ENCODE peak calls at places on chromosomes 2 and 18, in four cellular contexts. One of them, this sample, is unnamed.

GRCh38 chr2:239287461-239287860 is 113.4 kb downstream of the HDAC4 start:
- DNase-seq in neural progenitor cell: no peak
- DNase-seq in effector memory CD4-positive, alpha-beta T cell: no peak
- DNase-seq in CD4-positive, alpha-beta T cell: no peak
- DNase-seq in this sample: no peak

GRCh38 chr18:9736445-9736844 is 28.3 kb downstream of the RAB31 start:
- DNase-seq in neural progenitor cell: no peak
- DNase-seq in effector memory CD4-positive, alpha-beta T cell: no peak
- DNase-seq in CD4-positive, alpha-beta T cell: no peak
- DNase-seq in this sample: no peak

GRCh38 chr2:113602869-113603466 is 24.1 kb upstream of the RABL2A start:
- DNase-seq in neural progenitor cell: no peak
- DNase-seq in effector memory CD4-positive, alpha-beta T cell: no peak
- DNase-seq in CD4-positive, alpha-beta T cell: no peak
- DNase-seq in this sample: no peak

GRCh38 chr2:86079981-86080911 is 25.4 kb downstream of the POLR1A start:
- DNase-seq in neural progenitor cell: peak; percentile 81
- DNase-seq in effector memory CD4-positive, alpha-beta T cell: peak; percentile 69
- DNase-seq in CD4-positive, alpha-beta T cell: peak; percentile 82
- DNase-seq in this sample: no peak

GRCh38 chr2:64404002-64404731 is 49.8 kb upstream of the LGALSL start:
- DNase-seq in neural progenitor cell: peak; percentile 89
- DNase-seq in effector memory CD4-positive, alpha-beta T cell: no peak
- DNase-seq in CD4-positive, alpha-beta T cell: no peak
- DNase-seq in this sample: peak; percentile 54

GRCh38 chr2:119179951-119180350 is 21.4 kb upstream of the C1QL2 start:
- DNase-seq in neural progenitor cell: no peak
- DNase-seq in effector memory CD4-positive, alpha-beta T cell: no peak
- DNase-seq in CD4-positive, alpha-beta T cell: no peak
- DNase-seq in this sample: no peak

GRCh38 chr2:104434363-104434792 is 419.5 kb upstream of the POU3F3 start:
- DNase-seq in neural progenitor cell: peak; percentile 54
- DNase-seq in effector memory CD4-positive, alpha-beta T cell: no peak
- DNase-seq in CD4-positive, alpha-beta T cell: no peak
- DNase-seq in this sample: peak; percentile 29

GRCh38 chr2:190534310-190535118 is at the start of gene NEMP2:
- DNase-seq in neural progenitor cell: peak; percentile 94
- DNase-seq in effector memory CD4-positive, alpha-beta T cell: peak; percentile 63
- DNase-seq in CD4-positive, alpha-beta T cell: peak; percentile 79
- DNase-seq in this sample: peak; percentile 63

GRCh38 chr2:112092286-112093041 is 37.4 kb downstream of the TMEM87B start:
- DNase-seq in neural progenitor cell: no peak
- DNase-seq in effector memory CD4-positive, alpha-beta T cell: no peak
- DNase-seq in CD4-positive, alpha-beta T cell: no peak
- DNase-seq in this sample: no peak

GRCh38 chr2:127451981-127452380 is 33.8 kb downstream of the PROC start:
- DNase-seq in neural progenitor cell: no peak
- DNase-seq in effector memory CD4-positive, alpha-beta T cell: no peak
- DNase-seq in CD4-positive, alpha-beta T cell: no peak
- DNase-seq in this sample: no peak

GRCh38 chr18:50724631-50725235 is 95.1 kb downstream of the MRO start:
- DNase-seq in neural progenitor cell: no peak
- DNase-seq in effector memory CD4-positive, alpha-beta T cell: no peak
- DNase-seq in CD4-positive, alpha-beta T cell: no peak
- DNase-seq in this sample: no peak

GRCh38 chr2:73984203-73984921 is at the start of gene TET3:
- DNase-seq in neural progenitor cell: peak; percentile 62
- DNase-seq in effector memory CD4-positive, alpha-beta T cell: no peak
- DNase-seq in CD4-positive, alpha-beta T cell: no peak
- DNase-seq in this sample: no peak

GRCh38 chr2:101766871-101767739 is 69.6 kb downstream of the MAP4K4 start:
- DNase-seq in neural progenitor cell: peak; percentile 89
- DNase-seq in effector memory CD4-positive, alpha-beta T cell: no peak
- DNase-seq in CD4-positive, alpha-beta T cell: no peak
- DNase-seq in this sample: no peak

GRCh38 chr2:204177977-204178522 is 241.5 kb downstream of the ICOS start:
- DNase-seq in neural progenitor cell: peak; percentile 66
- DNase-seq in effector memory CD4-positive, alpha-beta T cell: peak; percentile 33
- DNase-seq in CD4-positive, alpha-beta T cell: peak; percentile 59
- DNase-seq in this sample: no peak

GRCh38 chr2:191218292-191218898 is 26.8 kb upstream of the MYO1B start:
- DNase-seq in neural progenitor cell: peak; percentile 88
- DNase-seq in effector memory CD4-positive, alpha-beta T cell: no peak
- DNase-seq in CD4-positive, alpha-beta T cell: no peak
- DNase-seq in this sample: no peak

GRCh38 chr18:21831413-21831831 is 90.8 kb downstream of the MIB1 start:
- DNase-seq in neural progenitor cell: peak; percentile 5
- DNase-seq in effector memory CD4-positive, alpha-beta T cell: no peak
- DNase-seq in CD4-positive, alpha-beta T cell: no peak
- DNase-seq in this sample: peak; percentile 3
- H3K27ac ChIP-seq in neural progenitor cell: no peak overlapping the region
- H3K27ac ChIP-seq in effector memory CD4-positive, alpha-beta T cell: no peak overlapping the region
- H3K27ac ChIP-seq in CD4-positive, alpha-beta T cell: no peak overlapping the region
- H3K27ac ChIP-seq in this sample: no peak overlapping the region

DNA sequence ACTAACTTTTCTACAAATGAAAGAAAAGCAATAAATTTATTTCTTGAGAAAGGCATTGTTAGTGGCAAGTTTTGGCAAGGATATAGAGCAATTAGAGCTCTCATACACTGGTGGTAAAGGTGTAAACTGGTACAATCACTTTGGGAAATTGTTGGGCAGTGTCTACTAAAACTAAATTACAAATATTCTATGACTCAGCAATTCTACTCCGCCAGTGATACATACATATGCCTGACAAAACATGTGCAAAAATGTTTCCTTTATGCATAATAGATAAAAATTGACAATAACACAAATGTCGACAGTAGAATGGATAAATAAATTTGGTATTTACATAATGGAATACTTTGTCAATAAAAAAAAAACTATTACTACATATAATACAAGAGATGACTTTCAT is 96.3 kb upstream of the SATB2 start:
- DNase-seq in neural progenitor cell: no peak
- DNase-seq in effector memory CD4-positive, alpha-beta T cell: no peak
- DNase-seq in CD4-positive, alpha-beta T cell: no peak
- DNase-seq in this sample: no peak
- H3K27ac ChIP-seq in neural progenitor cell: no peak overlapping the region
- H3K27ac ChIP-seq in effector memory CD4-positive, alpha-beta T cell: no peak overlapping the region
- H3K27ac ChIP-seq in CD4-positive, alpha-beta T cell: no peak overlapping the region
- H3K27ac ChIP-seq in this sample: no peak overlapping the region

DNA sequence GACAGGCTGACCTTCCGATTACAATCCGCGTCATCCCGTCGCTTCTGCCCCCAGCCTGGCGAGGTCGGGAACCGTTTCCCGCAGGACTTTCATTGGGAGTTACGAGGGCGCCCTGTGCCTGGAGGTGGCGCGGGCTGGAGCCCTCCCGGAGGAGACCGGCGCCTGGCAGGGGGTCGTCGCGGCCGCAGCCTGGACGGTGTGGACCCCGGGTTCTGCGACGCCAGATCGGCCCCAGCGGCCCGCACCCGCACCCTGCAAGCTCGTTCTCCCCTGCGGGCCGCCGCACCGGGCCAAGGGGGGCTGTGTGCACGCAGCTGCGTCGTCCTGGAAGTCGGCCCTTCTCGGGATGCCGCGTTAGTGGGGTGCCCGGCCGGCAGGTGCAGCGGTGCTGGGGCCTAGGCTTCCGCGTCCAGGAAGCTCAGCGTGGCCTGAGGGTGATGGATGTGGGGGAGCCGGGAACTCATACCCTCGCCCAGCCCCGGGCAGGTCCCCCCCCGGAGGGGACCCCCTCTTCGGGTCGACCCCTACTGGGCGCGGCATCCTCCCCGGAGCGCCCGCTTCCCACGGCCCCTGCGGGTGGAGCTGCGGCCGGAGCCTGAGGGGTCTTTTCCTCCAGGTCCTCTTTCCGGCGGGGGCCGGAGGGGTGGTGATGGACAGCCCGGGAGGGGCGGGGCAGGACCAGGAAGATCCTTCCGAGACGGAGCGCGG is 64.0 kb downstream of the LRRFIP1 start:
- DNase-seq in neural progenitor cell: peak; percentile 65
- DNase-seq in effector memory CD4-positive, alpha-beta T cell: no peak
- DNase-seq in CD4-positive, alpha-beta T cell: peak; percentile 41
- DNase-seq in this sample: no peak
- H3K27ac ChIP-seq in neural progenitor cell: no peak overlapping the region
- H3K27ac ChIP-seq in effector memory CD4-positive, alpha-beta T cell: peak overlapping the region; percentile 95
- H3K27ac ChIP-seq in CD4-positive, alpha-beta T cell: peak overlapping the region; percentile 86
- H3K27ac ChIP-seq in this sample: peak overlapping the region; percentile 88

DNA sequence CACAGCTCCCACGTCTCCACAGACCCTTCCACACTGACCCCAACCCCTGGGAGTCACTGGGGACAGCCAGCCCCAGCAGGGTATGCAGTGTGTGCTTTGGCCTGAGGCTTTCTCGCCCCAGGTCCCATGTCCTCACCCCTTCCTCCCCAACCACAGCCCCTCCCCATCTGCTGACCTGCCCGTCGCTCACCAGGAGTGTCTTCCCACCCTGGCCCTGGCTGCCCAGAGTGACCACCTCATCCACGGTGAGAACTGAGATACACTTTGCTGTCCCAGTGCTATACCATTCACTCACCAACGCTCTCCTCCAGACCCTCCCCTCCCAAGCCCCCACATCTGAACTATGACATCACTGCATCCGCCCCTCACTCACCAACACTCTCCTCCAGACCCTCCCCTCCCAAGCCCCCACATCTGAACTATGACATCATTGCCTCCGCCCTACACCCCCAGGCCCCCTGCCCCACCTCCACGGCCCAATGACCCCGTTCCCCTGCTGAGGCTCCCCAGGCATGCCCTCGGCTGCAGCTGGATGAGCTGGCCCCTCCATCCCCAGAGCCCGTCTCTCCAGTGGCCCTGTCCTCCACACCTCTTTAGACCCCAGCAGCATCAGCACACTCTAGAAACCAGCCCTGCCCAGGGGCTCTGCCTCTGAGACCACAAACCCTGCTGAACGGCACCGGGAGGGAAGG is 55.2 kb downstream of the ANKMY1 start:
- DNase-seq in neural progenitor cell: no peak
- DNase-seq in effector memory CD4-positive, alpha-beta T cell: no peak
- DNase-seq in CD4-positive, alpha-beta T cell: no peak
- DNase-seq in this sample: no peak
- H3K27ac ChIP-seq in neural progenitor cell: no peak overlapping the region
- H3K27ac ChIP-seq in effector memory CD4-positive, alpha-beta T cell: no peak overlapping the region
- H3K27ac ChIP-seq in CD4-positive, alpha-beta T cell: no peak overlapping the region
- H3K27ac ChIP-seq in this sample: no peak overlapping the region

DNA sequence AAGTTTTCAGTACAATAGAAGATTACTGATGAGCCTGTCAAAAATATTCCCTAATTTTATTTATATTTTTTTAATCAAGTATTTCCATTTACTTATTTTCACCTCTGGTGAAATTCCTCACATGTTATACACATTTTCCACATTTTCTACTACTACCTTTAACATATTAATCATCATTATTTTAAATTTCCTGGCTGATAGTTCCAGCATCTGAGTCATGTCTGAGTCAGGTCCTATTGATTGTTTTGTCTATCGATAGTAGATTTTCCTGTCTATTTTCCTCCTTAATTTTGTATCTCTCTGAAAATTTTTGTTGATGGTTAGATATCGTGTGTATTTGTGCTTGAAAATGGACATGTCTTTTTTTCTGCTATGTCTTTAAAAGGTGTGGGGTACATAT is 211.8 kb upstream of the DSEL start:
- DNase-seq in neural progenitor cell: no peak
- DNase-seq in effector memory CD4-positive, alpha-beta T cell: no peak
- DNase-seq in CD4-positive, alpha-beta T cell: no peak
- DNase-seq in this sample: no peak
- H3K27ac ChIP-seq in neural progenitor cell: no peak overlapping the region
- H3K27ac ChIP-seq in effector memory CD4-positive, alpha-beta T cell: no peak overlapping the region
- H3K27ac ChIP-seq in CD4-positive, alpha-beta T cell: no peak overlapping the region
- H3K27ac ChIP-seq in this sample: no peak overlapping the region

DNA sequence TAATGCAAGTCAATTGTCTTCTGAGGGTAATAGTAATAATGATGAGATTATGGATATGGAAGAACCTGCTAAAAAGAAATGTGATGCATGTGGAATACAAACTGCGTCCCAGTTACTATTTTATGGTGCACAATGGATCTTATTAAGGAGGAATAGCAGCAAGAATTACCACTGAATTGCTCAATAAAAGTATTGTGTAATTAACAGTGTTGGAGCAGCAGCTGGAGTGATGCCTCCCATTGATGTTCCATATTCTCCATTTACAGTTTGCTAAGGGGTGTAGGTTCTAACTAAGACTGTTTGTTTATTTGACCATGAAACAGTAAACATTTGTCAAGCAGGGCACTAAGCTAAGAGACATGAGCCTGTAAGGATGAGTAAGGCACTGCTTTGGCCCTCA is 167.9 kb downstream of the HRH4 start:
- DNase-seq in neural progenitor cell: no peak
- DNase-seq in effector memory CD4-positive, alpha-beta T cell: no peak
- DNase-seq in CD4-positive, alpha-beta T cell: no peak
- DNase-seq in this sample: no peak
- H3K27ac ChIP-seq in neural progenitor cell: no peak overlapping the region
- H3K27ac ChIP-seq in effector memory CD4-positive, alpha-beta T cell: no peak overlapping the region
- H3K27ac ChIP-seq in CD4-positive, alpha-beta T cell: no peak overlapping the region
- H3K27ac ChIP-seq in this sample: no peak overlapping the region

DNA sequence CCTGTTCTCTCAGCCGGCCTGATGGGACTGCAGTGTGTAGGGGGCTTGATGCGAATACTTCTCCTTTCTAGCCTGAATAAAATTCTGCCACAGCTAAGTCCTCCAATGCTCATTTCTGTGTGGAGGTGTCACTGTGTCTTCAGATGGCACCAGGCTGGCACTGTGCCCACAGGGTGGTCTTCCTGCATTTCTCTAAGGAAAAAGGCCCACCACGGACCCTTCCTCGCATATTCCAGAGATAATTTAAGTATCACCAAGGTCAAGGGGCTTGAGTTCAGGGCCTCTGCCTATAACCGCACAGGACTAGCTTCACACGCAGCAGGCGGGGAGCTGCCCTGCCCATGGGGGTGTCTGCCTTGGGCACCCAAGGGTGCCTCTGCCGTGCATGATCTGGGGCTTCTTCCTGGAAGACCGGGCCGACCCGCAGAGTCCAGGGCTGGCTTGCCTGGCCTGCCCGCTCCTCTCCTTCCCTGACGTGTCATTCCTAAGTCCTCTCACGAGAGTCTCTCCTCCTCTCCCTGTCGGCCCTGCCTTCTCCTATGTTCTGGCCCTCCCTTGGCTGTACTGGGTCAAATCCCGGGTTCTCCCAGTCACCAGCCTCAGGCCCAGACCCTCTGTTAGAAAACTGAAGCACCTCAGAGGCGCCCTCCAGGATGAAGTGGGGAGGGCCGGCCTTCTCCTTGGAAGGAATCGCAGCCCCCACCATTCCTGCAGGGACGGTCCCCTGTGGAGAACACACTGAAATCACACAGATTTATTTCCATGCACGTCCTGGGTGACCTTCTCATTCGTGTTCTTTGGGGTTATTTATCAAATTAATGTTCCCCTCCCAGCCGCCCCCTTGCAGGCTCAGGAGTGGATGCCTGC is 48.9 kb upstream of the PXDN start:
- DNase-seq in neural progenitor cell: no peak
- DNase-seq in effector memory CD4-positive, alpha-beta T cell: no peak
- DNase-seq in CD4-positive, alpha-beta T cell: no peak
- DNase-seq in this sample: no peak
- H3K27ac ChIP-seq in neural progenitor cell: no peak overlapping the region
- H3K27ac ChIP-seq in effector memory CD4-positive, alpha-beta T cell: no peak overlapping the region
- H3K27ac ChIP-seq in CD4-positive, alpha-beta T cell: no peak overlapping the region
- H3K27ac ChIP-seq in this sample: peak overlapping the region; percentile 36